ENCODE peak calls at places on chromosomes 13 and 19, in four cellular contexts. One of them, this sample, is unnamed.

GRCh38 chr13:99217461-99218101 is 16.9 kb downstream of the UBAC2 start:
- DNase-seq in HepG2: no peak
- DNase-seq in K562: no peak
- DNase-seq in H1: peak; percentile 45
- DNase-seq in this sample: no peak

GRCh38 chr19:15137777-15138176 is 30.6 kb downstream of the SYDE1 start:
- DNase-seq in HepG2: no peak
- DNase-seq in K562: no peak
- DNase-seq in H1: no peak
- DNase-seq in this sample: no peak

GRCh38 chr19:38528213-38528755 is 89.5 kb downstream of the MAP4K1 start:
- DNase-seq in HepG2: no peak
- DNase-seq in K562: no peak
- DNase-seq in H1: no peak
- DNase-seq in this sample: no peak

GRCh38 chr13:97555034-97555433 is 121.1 kb downstream of the RAP2A start:
- DNase-seq in HepG2: no peak
- DNase-seq in K562: no peak
- DNase-seq in H1: no peak
- DNase-seq in this sample: no peak

GRCh38 chr19:16542894-16543498 is 759 bp upstream of the CHERP start:
- DNase-seq in HepG2: no peak
- DNase-seq in K562: no peak
- DNase-seq in H1: no peak
- DNase-seq in this sample: no peak

GRCh38 chr13:112451512-112452379 is 75.6 kb downstream of the SPACA7 start:
- DNase-seq in HepG2: no peak
- DNase-seq in K562: no peak
- DNase-seq in H1: peak; percentile 39
- DNase-seq in this sample: no peak

GRCh38 chr19:51986309-51987291 is at the start of gene ZNF350:
- DNase-seq in HepG2: peak; percentile 93
- DNase-seq in K562: peak; percentile 69
- DNase-seq in H1: peak; percentile 83
- DNase-seq in this sample: peak; percentile 84

GRCh38 chr19:18206018-18206417 is 2.2 kb upstream of the RAB3A start:
- DNase-seq in HepG2: no peak
- DNase-seq in K562: no peak
- DNase-seq in H1: no peak
- DNase-seq in this sample: no peak

GRCh38 chr13:89969996-89970709 is 1377.3 kb upstream of the MIR17HG start:
- DNase-seq in HepG2: no peak
- DNase-seq in K562: no peak
- DNase-seq in H1: no peak
- DNase-seq in this sample: no peak

GRCh38 chr19:34328982-34329381 is 36.0 kb upstream of the GPI start:
- DNase-seq in HepG2: no peak
- DNase-seq in K562: no peak
- DNase-seq in H1: no peak
- DNase-seq in this sample: no peak

GRCh38 chr13:51532736-51533197 is 51.5 kb upstream of the WDFY2 start:
- DNase-seq in HepG2: no peak
- DNase-seq in K562: no peak
- DNase-seq in H1: no peak
- DNase-seq in this sample: no peak

DNA sequence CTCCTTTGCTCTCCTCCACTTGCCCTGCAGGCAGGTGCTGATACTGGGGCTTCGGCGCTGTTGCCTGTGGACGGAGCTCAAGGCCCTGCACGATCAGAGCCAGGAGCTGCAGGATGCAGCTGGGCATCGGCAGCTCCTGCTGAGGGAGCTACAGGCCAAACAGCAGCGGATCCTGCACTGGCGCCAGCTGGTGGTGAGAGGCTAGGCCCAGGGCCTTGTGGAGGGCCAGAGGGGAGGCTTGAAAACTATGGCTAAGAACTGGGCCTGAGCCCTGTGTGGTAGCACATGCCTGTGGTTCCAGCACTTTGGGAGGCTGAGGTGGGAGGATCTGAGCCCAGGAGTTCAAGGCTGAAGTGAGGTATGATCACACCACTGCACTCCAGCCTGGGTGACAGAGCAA is 6.3 kb downstream of the HAUS5 start:
- DNase-seq in HepG2: no peak
- DNase-seq in K562: no peak
- DNase-seq in H1: peak; percentile 45
- DNase-seq in this sample: no peak
- TF ChIP-seq CREB1 in HepG2: no peak
- TF ChIP-seq CREB1 in K562: no peak
- TF ChIP-seq CREB1 in H1: no peak
- TF ChIP-seq CREB1 in this sample: no peak

GRCh38 chr13:32261567-32261966 is 53.6 kb downstream of the ZAR1L start:
- DNase-seq in HepG2: no peak
- DNase-seq in K562: peak; percentile 67
- DNase-seq in H1: no peak
- DNase-seq in this sample: no peak
- TF ChIP-seq CHD2 in HepG2: no peak
- TF ChIP-seq CHD2 in K562: no peak
- TF ChIP-seq CHD2 in H1: no peak
- TF ChIP-seq CHD2 in this sample: no peak

DNA sequence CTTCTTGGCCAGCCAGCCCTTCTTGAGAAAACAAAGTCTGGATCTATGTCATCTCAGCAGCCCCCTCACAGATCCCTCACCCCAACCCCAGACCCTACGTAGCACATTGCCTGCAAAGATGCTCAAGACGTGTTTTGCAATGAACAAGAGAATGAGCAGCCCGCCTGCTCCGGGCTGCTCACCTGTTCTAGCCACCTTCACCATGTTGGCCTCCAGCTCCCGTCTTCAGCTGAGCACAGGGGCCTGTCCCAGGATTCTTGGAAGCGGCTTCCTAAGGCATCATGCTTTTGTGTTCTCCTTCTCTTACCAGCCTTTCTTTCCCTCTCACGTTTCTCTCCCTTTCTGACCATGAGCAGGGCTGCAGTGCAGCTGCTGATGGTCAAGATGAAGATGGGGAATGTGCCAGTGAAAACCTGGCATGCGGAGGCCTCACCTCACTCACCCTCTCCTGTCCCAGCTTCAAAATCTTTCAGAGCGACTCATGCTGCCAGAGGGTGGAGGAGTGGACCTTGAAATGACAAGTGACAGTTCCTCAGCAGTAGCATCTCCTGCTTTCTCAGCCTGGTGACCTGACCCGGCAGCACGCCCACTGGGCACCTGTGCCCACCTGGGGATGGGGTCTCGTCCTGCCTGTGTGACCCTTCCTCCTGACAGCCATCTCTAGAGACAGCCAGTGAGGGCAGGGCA is 46.1 kb downstream of the RFX2 start:
- DNase-seq in HepG2: no peak
- DNase-seq in K562: no peak
- DNase-seq in H1: no peak
- DNase-seq in this sample: no peak
- TF ChIP-seq CREB1 in HepG2: no peak
- TF ChIP-seq CREB1 in K562: no peak
- TF ChIP-seq CREB1 in H1: no peak
- TF ChIP-seq CREB1 in this sample: no peak

GRCh38 chr13:29901714-29902631 is 51.6 kb upstream of the UBL3 start:
- DNase-seq in HepG2: no peak
- DNase-seq in K562: no peak
- DNase-seq in H1: no peak
- DNase-seq in this sample: no peak
- TF ChIP-seq CHD2 in HepG2: no peak
- TF ChIP-seq CHD2 in K562: no peak
- TF ChIP-seq CHD2 in H1: no peak
- TF ChIP-seq CHD2 in this sample: no peak

DNA sequence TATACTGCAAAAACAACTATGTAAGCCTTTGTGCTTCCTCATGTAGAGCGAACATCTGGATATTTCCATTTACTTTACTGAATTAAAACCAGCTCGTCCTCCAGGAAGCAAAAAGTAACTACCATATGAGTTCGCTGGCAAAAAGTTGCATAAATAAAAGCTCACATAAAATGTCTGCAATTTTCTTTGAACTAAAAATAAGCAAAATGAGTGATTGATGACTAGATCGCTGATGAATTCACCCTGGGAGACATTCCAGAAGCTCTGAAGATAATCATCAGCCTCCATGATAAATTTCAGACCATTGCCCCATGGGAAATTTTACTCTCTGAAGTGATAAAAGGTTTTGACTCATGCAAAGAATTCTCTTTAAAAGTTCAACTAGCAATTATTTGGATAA is 67.4 kb upstream of the SACS start:
- DNase-seq in HepG2: no peak
- DNase-seq in K562: no peak
- DNase-seq in H1: no peak
- DNase-seq in this sample: no peak
- TF ChIP-seq CREB1 in HepG2: no peak
- TF ChIP-seq CREB1 in K562: no peak
- TF ChIP-seq CREB1 in H1: no peak
- TF ChIP-seq CREB1 in this sample: no peak

This sample was measured in GM12878.